ENCODE peak calls at places on chromosomes 16 and 17, in four cellular contexts. D is uterus, P is T-cell, Y is H1. G is an unnamed sample.

GRCh38 chr16:73057369-73058210 is 9.7 kb upstream of the ZFHX3 start:
- DNase-seq in D (peak; percentile 54), P (no peak), Y (peak; percentile 65), G (no peak)

GRCh38 chr16:77416939-77417480 is 17.8 kb downstream of the ADAMTS18 start:
- DNase-seq in D (no peak), P (no peak), Y (no peak), G (no peak)

GRCh38 chr17:42279776-42280630 is 3.8 kb upstream of the STAT5B start:
- DNase-seq in D (no peak), P (no peak), Y (no peak), G (no peak)

GRCh38 chr17:45293413-45294211 is 23.2 kb downstream of the MAP3K14 start:
- DNase-seq in D (peak; percentile 85), P (no peak), Y (no peak), G (no peak)

GRCh38 chr16:4313563-4314531 is 2.0 kb upstream of the GLIS2 start:
- DNase-seq in D (no peak), P (no peak), Y (peak; percentile 86), G (no peak)

GRCh38 chr17:67218385-67218950 is 26.5 kb downstream of the HELZ start:
- DNase-seq in D (no peak), P (no peak), Y (no peak), G (no peak)

GRCh38 chr17:1460233-1460632 is 4.2 kb upstream of the CRK start:
- DNase-seq in D (peak; percentile 50), P (no peak), Y (no peak), G (no peak)

GRCh38 chr16:22165508-22166285 is 3.4 kb downstream of the SDR42E2 start:
- DNase-seq in D (no peak), P (no peak), Y (no peak), G (no peak)

GRCh38 chr16:73912850-73913249 is 383.8 kb upstream of the PSMD7 start:
- DNase-seq in D (no peak), P (no peak), Y (no peak), G (no peak)

GRCh38 chr17:49472527-49472926 is 22.6 kb upstream of the NGFR start:
- DNase-seq in D (no peak), P (no peak), Y (no peak), G (no peak)

GRCh38 chr16:2770057-2770780 is 6.9 kb downstream of the ELOB start:
- DNase-seq in D (no peak), P (no peak), Y (no peak), G (no peak)

GRCh38 chr16:48432136-48432535 is 46.9 kb upstream of the SIAH1 start:
- DNase-seq in D (no peak), P (no peak), Y (no peak), G (peak; percentile 48)

GRCh38 chr17:82234211-82235055 is 5.6 kb downstream of the SLC16A3 start:
- DNase-seq in D (no peak), P (no peak), Y (no peak), G (no peak)

GRCh38 chr16:65297453-65297852 is 175.6 kb upstream of the CDH11 start:
- DNase-seq in D (no peak), P (no peak), Y (no peak), G (no peak)

GRCh38 chr16:11190585-11191565 is 65.1 kb downstream of the SOCS1 start:
- DNase-seq in D (no peak), P (no peak), Y (no peak), G (no peak)

GRCh38 chr16:27221576-27222498 is 18.5 kb downstream of the KDM8 start:
- DNase-seq in D (peak; percentile 44), P (no peak), Y (no peak), G (no peak)

GRCh38 chr16:82949016-82949415 is 322.2 kb downstream of the CDH13 start:
- DNase-seq in D (no peak), P (no peak), Y (no peak), G (no peak)

GRCh38 chr16:30395155-30395991 is at the start of gene ZNF48:
- DNase-seq in D (peak; percentile 86), P (no peak), Y (peak; percentile 89), G (no peak)

GRCh38 chr17:77279448-77280303 is 138.9 kb downstream of the SEC14L1 start:
- DNase-seq in D (no peak), P (no peak), Y (no peak), G (no peak)

GRCh38 chr17:79799538-79800324 is 2.9 kb upstream of the CBX8 start:
- DNase-seq in D (no peak), P (no peak), Y (peak; percentile 63), G (no peak)

GRCh38 chr17:16988749-16989229 is 16.9 kb upstream of the TNFRSF13B start:
- DNase-seq in D (no peak), P (no peak), Y (no peak), G (peak; percentile 82)

GRCh38 chr17:9647014-9647413 is 1.7 kb downstream of the USP43 start:
- DNase-seq in D (no peak), P (no peak), Y (no peak), G (no peak)

GRCh38 chr17:7019839-7020519 is 2.9 kb upstream of the BCL6B start:
- DNase-seq in D (peak; percentile 69), P (no peak), Y (peak; percentile 69), G (no peak)

GRCh38 chr16:51155901-51156810 is 5.1 kb upstream of the SALL1 start:
- DNase-seq in D (no peak), P (no peak), Y (peak; percentile 70), G (no peak)

GRCh38 chr16:10817963-10818941 is at the start of gene TVP23A:
- DNase-seq in D (peak; percentile 21), P (no peak), Y (peak; percentile 84), G (no peak)

GRCh38 chr16:64150193-64150592 is 971.7 kb downstream of the CDH11 start:
- DNase-seq in D (no peak), P (no peak), Y (no peak), G (no peak)

GRCh38 chr16:71726491-71727319 is 2.2 kb upstream of the PHLPP2 start:
- DNase-seq in D (no peak), P (no peak), Y (no peak), G (no peak)

GRCh38 chr16:27515874-27516353 is 33.8 kb downstream of the GTF3C1 start:
- DNase-seq in D (no peak), P (no peak), Y (peak; percentile 79), G (no peak)

GRCh38 chr16:27429330-27429871 is 27.4 kb downstream of the IL21R start:
- DNase-seq in D (no peak), P (no peak), Y (peak; percentile 31), G (no peak)

GRCh38 chr17:83082899-83083367 is 3.5 kb downstream of the METRNL start:
- DNase-seq in D (no peak), P (no peak), Y (no peak), G (no peak)

GRCh38 chr16:85211247-85211910 is 99.1 kb upstream of the CIBAR2 start:
- DNase-seq in D (no peak), P (no peak), Y (no peak), G (no peak)

GRCh38 chr17:48246623-48247022 is 139.1 kb downstream of the SNX11 start:
- DNase-seq in D (no peak), P (no peak), Y (no peak), G (no peak)

GRCh38 chr16:57427824-57428223 is 19.4 kb downstream of the CIAPIN1 start:
- DNase-seq in D (no peak), P (no peak), Y (no peak), G (no peak)

GRCh38 chr16:68732068-68732680 is 4.9 kb upstream of the CDH1 start:
- DNase-seq in D (no peak), P (no peak), Y (peak; percentile 63), G (no peak)

G was measured in GM12878.